ENCODE peak calls at places on chromosomes 7 and 10, in ten cellular contexts. One of them, this sample, is unnamed.

GRCh38 chr7:120353171-120353570 is 80.2 kb downstream of the KCND2 start:
- DNase-seq in CD8-positive, alpha-beta memory T cell: no peak
- DNase-seq in colonic mucosa: no peak
- DNase-seq in mesendoderm: no peak
- DNase-seq in PC-9: no peak
- DNase-seq in GM23248: no peak
- DNase-seq in Peyer's patch: no peak
- DNase-seq in effector memory CD4-positive, alpha-beta T cell: no peak
- DNase-seq in uterus: no peak
- DNase-seq in cardiac muscle cell: no peak
- DNase-seq in this sample: no peak

GRCh38 chr7:50714851-50715250 is 67.8 kb downstream of the GRB10 start:
- DNase-seq in CD8-positive, alpha-beta memory T cell: no peak
- DNase-seq in colonic mucosa: no peak
- DNase-seq in mesendoderm: no peak
- DNase-seq in PC-9: peak
- DNase-seq in GM23248: peak
- DNase-seq in Peyer's patch: no peak
- DNase-seq in effector memory CD4-positive, alpha-beta T cell: no peak
- DNase-seq in uterus: no peak
- DNase-seq in cardiac muscle cell: no peak
- DNase-seq in this sample: no peak

GRCh38 chr7:31783221-31783620 is 96.2 kb downstream of the PPP1R17 start:
- DNase-seq in CD8-positive, alpha-beta memory T cell: no peak
- DNase-seq in colonic mucosa: no peak
- DNase-seq in mesendoderm: no peak
- DNase-seq in PC-9: no peak
- DNase-seq in GM23248: no peak
- DNase-seq in Peyer's patch: no peak
- DNase-seq in effector memory CD4-positive, alpha-beta T cell: no peak
- DNase-seq in uterus: no peak
- DNase-seq in cardiac muscle cell: no peak
- DNase-seq in this sample: no peak

GRCh38 chr7:78176186-78176585 is 377.6 kb downstream of the PHTF2 start:
- DNase-seq in CD8-positive, alpha-beta memory T cell: no peak
- DNase-seq in colonic mucosa: no peak
- DNase-seq in mesendoderm: no peak
- DNase-seq in PC-9: no peak
- DNase-seq in GM23248: peak
- DNase-seq in Peyer's patch: no peak
- DNase-seq in effector memory CD4-positive, alpha-beta T cell: no peak
- DNase-seq in uterus: peak
- DNase-seq in cardiac muscle cell: peak
- DNase-seq in this sample: peak

GRCh38 chr10:96556003-96556402 is 30.8 kb downstream of the TM9SF3 start:
- DNase-seq in CD8-positive, alpha-beta memory T cell: no peak
- DNase-seq in colonic mucosa: no peak
- DNase-seq in mesendoderm: peak
- DNase-seq in PC-9: no peak
- DNase-seq in GM23248: peak
- DNase-seq in Peyer's patch: no peak
- DNase-seq in effector memory CD4-positive, alpha-beta T cell: no peak
- DNase-seq in uterus: no peak
- DNase-seq in cardiac muscle cell: peak
- DNase-seq in this sample: no peak

GRCh38 chr7:144048648-144049047 is at the start of gene OR2A5:
- DNase-seq in CD8-positive, alpha-beta memory T cell: no peak
- DNase-seq in colonic mucosa: no peak
- DNase-seq in mesendoderm: no peak
- DNase-seq in PC-9: no peak
- DNase-seq in GM23248: no peak
- DNase-seq in Peyer's patch: no peak
- DNase-seq in effector memory CD4-positive, alpha-beta T cell: no peak
- DNase-seq in uterus: no peak
- DNase-seq in cardiac muscle cell: no peak
- DNase-seq in this sample: no peak

GRCh38 chr7:37411444-37412034 is 37.1 kb downstream of the ELMO1 start:
- DNase-seq in CD8-positive, alpha-beta memory T cell: no peak
- DNase-seq in colonic mucosa: no peak
- DNase-seq in mesendoderm: no peak
- DNase-seq in PC-9: no peak
- DNase-seq in GM23248: no peak
- DNase-seq in Peyer's patch: no peak
- DNase-seq in effector memory CD4-positive, alpha-beta T cell: no peak
- DNase-seq in uterus: no peak
- DNase-seq in cardiac muscle cell: no peak
- DNase-seq in this sample: no peak

GRCh38 chr7:131161103-131161502 is 166.6 kb upstream of the MKLN1 start:
- DNase-seq in CD8-positive, alpha-beta memory T cell: no peak
- DNase-seq in colonic mucosa: no peak
- DNase-seq in mesendoderm: no peak
- DNase-seq in PC-9: no peak
- DNase-seq in GM23248: peak
- DNase-seq in Peyer's patch: no peak
- DNase-seq in effector memory CD4-positive, alpha-beta T cell: no peak
- DNase-seq in uterus: no peak
- DNase-seq in cardiac muscle cell: no peak
- DNase-seq in this sample: no peak

GRCh38 chr10:28304032-28304571 is 1.2 kb upstream of the MPP7 start:
- DNase-seq in CD8-positive, alpha-beta memory T cell: no peak
- DNase-seq in colonic mucosa: no peak
- DNase-seq in mesendoderm: peak
- DNase-seq in PC-9: no peak
- DNase-seq in GM23248: no peak
- DNase-seq in Peyer's patch: no peak
- DNase-seq in effector memory CD4-positive, alpha-beta T cell: no peak
- DNase-seq in uterus: no peak
- DNase-seq in cardiac muscle cell: no peak
- DNase-seq in this sample: no peak

GRCh38 chr7:4794591-4795350 is 19.3 kb downstream of the AP5Z1 start:
- DNase-seq in CD8-positive, alpha-beta memory T cell: no peak
- DNase-seq in colonic mucosa: no peak
- DNase-seq in mesendoderm: peak
- DNase-seq in PC-9: peak
- DNase-seq in GM23248: no peak
- DNase-seq in Peyer's patch: no peak
- DNase-seq in effector memory CD4-positive, alpha-beta T cell: no peak
- DNase-seq in uterus: no peak
- DNase-seq in cardiac muscle cell: no peak
- DNase-seq in this sample: no peak

GRCh38 chr10:32964261-32964660 is 6.2 kb upstream of the ITGB1 start:
- DNase-seq in CD8-positive, alpha-beta memory T cell: no peak
- DNase-seq in colonic mucosa: no peak
- DNase-seq in mesendoderm: no peak
- DNase-seq in PC-9: no peak
- DNase-seq in GM23248: peak
- DNase-seq in Peyer's patch: no peak
- DNase-seq in effector memory CD4-positive, alpha-beta T cell: no peak
- DNase-seq in uterus: no peak
- DNase-seq in cardiac muscle cell: no peak
- DNase-seq in this sample: no peak

GRCh38 chr7:36809064-36809463 is 84.8 kb upstream of the AOAH start:
- DNase-seq in CD8-positive, alpha-beta memory T cell: no peak
- DNase-seq in colonic mucosa: no peak
- DNase-seq in mesendoderm: no peak
- DNase-seq in PC-9: no peak
- DNase-seq in GM23248: no peak
- DNase-seq in Peyer's patch: no peak
- DNase-seq in effector memory CD4-positive, alpha-beta T cell: no peak
- DNase-seq in uterus: no peak
- DNase-seq in cardiac muscle cell: no peak
- DNase-seq in this sample: no peak

GRCh38 chr7:94779070-94779469 is 123.1 kb upstream of the SGCE start:
- DNase-seq in CD8-positive, alpha-beta memory T cell: no peak
- DNase-seq in colonic mucosa: no peak
- DNase-seq in mesendoderm: peak
- DNase-seq in PC-9: no peak
- DNase-seq in GM23248: no peak
- DNase-seq in Peyer's patch: no peak
- DNase-seq in effector memory CD4-positive, alpha-beta T cell: no peak
- DNase-seq in uterus: no peak
- DNase-seq in cardiac muscle cell: peak
- DNase-seq in this sample: no peak

GRCh38 chr7:42103456-42103855 is 133.6 kb downstream of the GLI3 start:
- DNase-seq in CD8-positive, alpha-beta memory T cell: no peak
- DNase-seq in colonic mucosa: no peak
- DNase-seq in mesendoderm: peak
- DNase-seq in PC-9: no peak
- DNase-seq in GM23248: no peak
- DNase-seq in Peyer's patch: no peak
- DNase-seq in effector memory CD4-positive, alpha-beta T cell: no peak
- DNase-seq in uterus: no peak
- DNase-seq in cardiac muscle cell: peak
- DNase-seq in this sample: no peak

GRCh38 chr10:119543814-119544642 is 1.5 kb upstream of the RGS10 start:
- DNase-seq in CD8-positive, alpha-beta memory T cell: no peak
- DNase-seq in colonic mucosa: peak
- DNase-seq in mesendoderm: peak
- DNase-seq in PC-9: no peak
- DNase-seq in GM23248: peak
- DNase-seq in Peyer's patch: no peak
- DNase-seq in effector memory CD4-positive, alpha-beta T cell: no peak
- DNase-seq in uterus: no peak
- DNase-seq in cardiac muscle cell: no peak
- DNase-seq in this sample: no peak
- H3K4me3 ChIP-seq in CD8-positive, alpha-beta memory T cell: no peak
- H3K4me3 ChIP-seq in colonic mucosa: peak
- H3K4me3 ChIP-seq in mesendoderm: no peak
- H3K4me3 ChIP-seq in PC-9: peak
- H3K4me3 ChIP-seq in GM23248: peak
- H3K4me3 ChIP-seq in Peyer's patch: no peak
- H3K4me3 ChIP-seq in effector memory CD4-positive, alpha-beta T cell: no peak
- H3K4me3 ChIP-seq in uterus: peak
- H3K4me3 ChIP-seq in cardiac muscle cell: peak
- H3K4me3 ChIP-seq in this sample: peak

DNA sequence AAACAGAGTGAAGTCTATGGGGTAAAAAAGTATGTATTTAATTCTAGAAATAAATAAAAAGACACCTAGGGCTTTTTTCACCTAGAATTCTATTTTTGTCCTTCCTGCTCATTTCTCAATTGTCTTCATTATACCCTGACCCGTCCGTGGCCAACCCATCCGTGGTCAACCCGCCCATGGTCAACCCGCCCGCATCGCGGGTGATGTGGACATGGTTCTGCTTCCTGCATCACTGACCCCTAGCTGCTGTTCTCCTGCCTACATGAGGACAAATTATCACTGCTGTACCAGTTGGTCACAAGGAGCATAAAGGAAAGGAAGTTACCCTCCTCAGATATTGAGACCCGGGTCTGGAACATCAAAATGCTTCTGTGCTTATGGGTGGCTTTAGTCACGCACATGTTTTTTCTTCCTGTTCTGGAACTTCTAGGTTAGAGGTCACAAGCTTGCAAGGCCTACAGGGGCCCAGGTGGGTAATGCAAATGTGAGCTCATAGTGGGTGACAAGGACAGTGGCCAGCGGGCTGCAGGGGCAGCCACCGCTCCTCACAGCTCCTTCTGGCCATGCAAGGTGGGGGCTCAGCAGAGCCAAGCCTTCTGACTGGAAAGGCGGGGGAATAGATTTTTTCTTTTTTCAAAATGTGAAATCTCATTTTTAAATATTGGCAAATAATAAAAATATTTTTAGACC is 15.5 kb downstream of the CAMK2G start:
- DNase-seq in CD8-positive, alpha-beta memory T cell: no peak
- DNase-seq in colonic mucosa: no peak
- DNase-seq in mesendoderm: no peak
- DNase-seq in PC-9: no peak
- DNase-seq in GM23248: no peak
- DNase-seq in Peyer's patch: no peak
- DNase-seq in effector memory CD4-positive, alpha-beta T cell: no peak
- DNase-seq in uterus: no peak
- DNase-seq in cardiac muscle cell: no peak
- DNase-seq in this sample: no peak
- H3K27ac ChIP-seq in CD8-positive, alpha-beta memory T cell: no peak
- H3K27ac ChIP-seq in colonic mucosa: no peak
- H3K27ac ChIP-seq in mesendoderm: no peak
- H3K27ac ChIP-seq in PC-9: no peak
- H3K27ac ChIP-seq in GM23248: no peak
- H3K27ac ChIP-seq in Peyer's patch: peak
- H3K27ac ChIP-seq in effector memory CD4-positive, alpha-beta T cell: peak
- H3K27ac ChIP-seq in uterus: peak
- H3K27ac ChIP-seq in cardiac muscle cell: no peak
- H3K27ac ChIP-seq in this sample: no peak

DNA sequence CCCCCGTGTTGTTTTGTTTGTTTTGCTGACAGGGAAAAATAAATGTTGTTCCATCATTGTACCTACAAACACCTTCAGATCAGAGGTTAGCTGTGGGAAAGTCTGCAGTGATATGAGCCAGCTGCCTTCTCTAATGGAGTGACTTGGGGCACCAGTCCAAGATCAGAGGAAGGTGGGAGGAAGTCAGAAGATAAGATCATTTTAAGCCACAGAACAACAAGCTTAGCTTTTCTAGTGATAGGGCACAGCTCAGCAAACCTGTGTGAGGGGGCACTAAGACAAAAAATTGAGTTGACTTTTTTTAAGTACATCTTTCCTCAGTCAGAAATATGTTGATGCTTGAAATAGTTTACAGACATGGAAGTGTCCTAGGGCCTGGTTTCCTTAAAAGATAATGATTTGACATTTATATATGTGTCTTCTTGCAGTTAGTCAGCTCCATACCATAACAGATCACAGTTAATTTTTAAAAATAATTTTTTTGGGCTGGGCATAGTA is 240.3 kb upstream of the KAT6B start:
- DNase-seq in CD8-positive, alpha-beta memory T cell: peak
- DNase-seq in colonic mucosa: no peak
- DNase-seq in mesendoderm: peak
- DNase-seq in PC-9: peak
- DNase-seq in GM23248: peak
- DNase-seq in Peyer's patch: no peak
- DNase-seq in effector memory CD4-positive, alpha-beta T cell: peak
- DNase-seq in uterus: no peak
- DNase-seq in cardiac muscle cell: peak
- DNase-seq in this sample: no peak
- H3K4me3 ChIP-seq in CD8-positive, alpha-beta memory T cell: peak
- H3K4me3 ChIP-seq in colonic mucosa: no peak
- H3K4me3 ChIP-seq in mesendoderm: no peak
- H3K4me3 ChIP-seq in PC-9: no peak
- H3K4me3 ChIP-seq in GM23248: peak
- H3K4me3 ChIP-seq in Peyer's patch: peak
- H3K4me3 ChIP-seq in effector memory CD4-positive, alpha-beta T cell: peak
- H3K4me3 ChIP-seq in uterus: no peak
- H3K4me3 ChIP-seq in cardiac muscle cell: no peak
- H3K4me3 ChIP-seq in this sample: no peak

GRCh38 chr7:30625283-30625682 is 30.6 kb downstream of the GARS1 start:
- DNase-seq in CD8-positive, alpha-beta memory T cell: no peak
- DNase-seq in colonic mucosa: no peak
- DNase-seq in mesendoderm: no peak
- DNase-seq in PC-9: no peak
- DNase-seq in GM23248: no peak
- DNase-seq in Peyer's patch: no peak
- DNase-seq in effector memory CD4-positive, alpha-beta T cell: no peak
- DNase-seq in uterus: no peak
- DNase-seq in cardiac muscle cell: peak
- DNase-seq in this sample: no peak
- H3K27ac ChIP-seq in CD8-positive, alpha-beta memory T cell: no peak
- H3K27ac ChIP-seq in colonic mucosa: no peak
- H3K27ac ChIP-seq in mesendoderm: no peak
- H3K27ac ChIP-seq in PC-9: no peak
- H3K27ac ChIP-seq in GM23248: no peak
- H3K27ac ChIP-seq in Peyer's patch: no peak
- H3K27ac ChIP-seq in effector memory CD4-positive, alpha-beta T cell: no peak
- H3K27ac ChIP-seq in uterus: no peak
- H3K27ac ChIP-seq in cardiac muscle cell: no peak
- H3K27ac ChIP-seq in this sample: no peak

GRCh38 chr7:100546129-100546867 is 7.3 kb downstream of the AGFG2 start:
- DNase-seq in CD8-positive, alpha-beta memory T cell: no peak
- DNase-seq in colonic mucosa: peak
- DNase-seq in mesendoderm: no peak
- DNase-seq in PC-9: peak
- DNase-seq in GM23248: no peak
- DNase-seq in Peyer's patch: no peak
- DNase-seq in effector memory CD4-positive, alpha-beta T cell: no peak
- DNase-seq in uterus: no peak
- DNase-seq in cardiac muscle cell: no peak
- DNase-seq in this sample: no peak
- H3K4me3 ChIP-seq in CD8-positive, alpha-beta memory T cell: peak
- H3K4me3 ChIP-seq in colonic mucosa: no peak
- H3K4me3 ChIP-seq in mesendoderm: no peak
- H3K4me3 ChIP-seq in PC-9: peak
- H3K4me3 ChIP-seq in GM23248: no peak
- H3K4me3 ChIP-seq in Peyer's patch: no peak
- H3K4me3 ChIP-seq in effector memory CD4-positive, alpha-beta T cell: peak
- H3K4me3 ChIP-seq in uterus: no peak
- H3K4me3 ChIP-seq in cardiac muscle cell: no peak
- H3K4me3 ChIP-seq in this sample: peak

This sample was measured in ovary.